ENCODE peak calls at places on chromosomes 11 and 22, in five cellular contexts. K is body of pancreas, P is testis, S is IMR-90, D is HepG2. U is an unnamed sample.

GRCh38 chr11:84313830-84314359 is 1027.7 kb upstream of the CCDC90B start:
- DNase-seq in P (no peak), S (no peak), D (no peak), K (no peak), U (no peak)

GRCh38 chr11:96116341-96116740 is 192.4 kb upstream of the MTMR2 start:
- DNase-seq in P (no peak), K (no peak), D (no peak), S (peak; percentile 40), U (no peak)

GRCh38 chr11:121595717-121596156 is 143.0 kb upstream of the SORL1-AS1 start:
- DNase-seq in S (peak; percentile 100), P (no peak), D (no peak), K (no peak), U (no peak)

GRCh38 chr11:119482561-119483001 is 59.6 kb upstream of the THY1 start:
- DNase-seq in D (no peak), P (no peak), S (no peak), K (no peak), U (no peak)

GRCh38 chr22:45162531-45162930 is 1.2 kb upstream of the NUP50 start:
- DNase-seq in P (no peak), S (no peak), D (no peak), K (no peak), U (peak; percentile 19)

GRCh38 chr11:16606784-16607674 is 131.4 kb upstream of the C11orf58 start:
- DNase-seq in K (peak; percentile 59), P (peak; percentile 32), D (no peak), S (peak; percentile 41), U (peak; percentile 16)

GRCh38 chr22:39868741-39869140 is 24.8 kb downstream of the ENTHD1 start:
- DNase-seq in S (no peak), D (no peak), P (no peak), K (no peak), U (no peak)

GRCh38 chr11:74636633-74637184 is 44.3 kb downstream of the POLD3 start:
- DNase-seq in K (no peak), P (no peak), S (peak; percentile 95), D (no peak), U (no peak)

GRCh38 chr22:46280999-46281623 is 13.3 kb downstream of the TTC38 start:
- DNase-seq in D (no peak), S (no peak), K (no peak), P (no peak), U (peak; percentile 42)

GRCh38 chr22:33565580-33565995 is 354.7 kb downstream of the LARGE1 start:
- DNase-seq in S (no peak), P (no peak), D (no peak), K (no peak), U (no peak)

GRCh38 chr11:123221074-123221473 is 26.0 kb upstream of the CLMP start:
- DNase-seq in D (no peak), K (no peak), P (no peak), S (no peak), U (peak; percentile 29)

GRCh38 chr22:24758164-24758799 is 16.2 kb downstream of the PIWIL3 start:
- DNase-seq in K (peak; percentile 65), S (peak; percentile 60), P (peak; percentile 63), D (peak; percentile 34), U (peak; percentile 53)

GRCh38 chr11:45815747-45816146 is 10.8 kb downstream of the SLC35C1 start:
- DNase-seq in S (peak; percentile 18), P (no peak), K (no peak), D (no peak), U (no peak)

GRCh38 chr11:65858354-65859133 is 564 bp upstream of the CFL1 start:
- DNase-seq in K (no peak), D (no peak), S (no peak), P (no peak), U (no peak)

GRCh38 chr11:65857500-65858353 is at the start of gene CFL1:
- DNase-seq in P (peak; percentile 98), K (peak; percentile 99), S (peak; percentile 97), D (peak; percentile 91), U (peak; percentile 99)

GRCh38 chr11:65859812-65860277 is 388 bp upstream of the MUS81 start:
- DNase-seq in P (peak; percentile 51), K (no peak), D (no peak), S (no peak), U (peak; percentile 46)

GRCh38 chr11:65860278-65861164 is at the start of gene MUS81:
- DNase-seq in D (peak; percentile 97), S (peak; percentile 97), K (peak; percentile 98), P (peak; percentile 98), U (peak; percentile 99)

DNA sequence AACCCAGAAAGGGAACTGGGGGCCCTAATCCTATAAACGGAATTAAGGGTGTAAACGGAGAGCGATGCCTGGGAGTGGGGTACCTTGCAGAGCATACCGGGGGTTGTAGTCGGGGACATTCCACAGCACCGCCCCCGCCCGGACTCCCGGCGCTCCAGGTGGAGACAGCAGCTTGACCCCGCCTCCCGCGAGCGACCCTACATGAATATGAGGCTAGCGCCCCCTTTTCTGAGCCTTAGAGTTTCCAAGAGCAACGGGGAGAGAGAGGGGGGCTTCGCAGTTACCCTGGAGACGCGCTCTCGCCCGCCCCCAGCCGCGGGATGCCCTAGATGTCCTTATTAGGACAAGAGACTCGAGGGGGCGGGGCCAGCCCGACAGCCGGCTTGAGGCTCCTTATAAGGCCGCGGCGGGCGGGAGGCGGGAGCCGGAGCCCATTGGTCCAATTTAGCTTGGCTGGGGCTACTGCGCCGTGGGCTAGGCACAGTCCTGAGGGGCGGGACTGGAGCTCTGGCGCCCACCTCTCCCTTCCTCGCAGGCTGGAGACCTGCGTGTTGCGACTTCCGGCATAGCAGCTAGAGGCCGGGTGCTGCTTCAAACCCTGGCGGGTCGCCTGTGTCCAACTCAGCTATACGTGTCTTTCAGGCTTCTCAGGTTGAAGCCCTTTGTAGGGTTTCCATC is 960 bp upstream of the MUS81 start:
- DNase-seq in D (peak; percentile 98), K (peak; percentile 99), P (peak; percentile 100), S (peak; percentile 98), U (peak; percentile 99)
- TF ChIP-seq CTCF in D (peak; percentile 45), K (no peak), P (peak; percentile 18), S (no peak), U (peak; percentile 35)

GRCh38 chr11:126790550-126790981 is 210.0 kb downstream of the KIRREL3 start:
- DNase-seq in D (no peak), S (peak; percentile 98), P (no peak), K (no peak), U (no peak)

GRCh38 chr11:126793596-126793995 is 207.0 kb downstream of the KIRREL3 start:
- DNase-seq in P (no peak), K (no peak), S (no peak), D (no peak), U (no peak)

GRCh38 chr11:126791991-126792390 is 208.6 kb downstream of the KIRREL3 start:
- DNase-seq in K (no peak), S (peak; percentile 49), P (no peak), D (no peak), U (no peak)

DNA sequence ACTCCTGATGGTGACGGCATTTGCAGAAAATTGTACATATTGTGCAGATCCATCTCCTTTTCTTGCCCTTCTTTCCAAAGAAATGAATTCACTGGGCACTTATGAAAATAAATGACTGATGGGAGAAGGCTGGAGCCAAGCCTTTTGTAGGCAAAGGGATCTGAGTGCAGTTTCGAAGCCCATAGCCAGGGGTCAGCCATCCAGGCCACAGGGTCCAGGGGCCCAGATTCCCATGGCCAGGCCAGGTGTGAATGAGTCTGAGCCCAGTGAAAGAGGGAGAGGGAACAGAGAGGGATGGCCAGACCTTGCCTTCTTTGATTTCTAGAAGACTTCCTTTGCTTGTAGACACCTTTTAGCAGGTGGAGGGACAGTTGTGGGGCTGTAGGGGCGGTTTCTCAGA is 209.1 kb downstream of the KIRREL3 start:
- DNase-seq in P (no peak), K (no peak), D (no peak), S (no peak), U (no peak)
- H3K27ac ChIP-seq in P (no peak overlapping the region), K (no peak overlapping the region), D (no peak overlapping the region), S (no peak overlapping the region), U (no peak overlapping the region)

GRCh38 chr11:65117206-65118096 is at the start of gene ZNHIT2:
- DNase-seq in S (peak; percentile 98), K (peak; percentile 100), P (peak; percentile 100), D (peak; percentile 96), U (peak; percentile 100)
- TF ChIP-seq POLR2A in S (peak; percentile 78), K (peak; percentile 73), P (no peak), D (peak; percentile 87), U (peak; percentile 73)

DNA sequence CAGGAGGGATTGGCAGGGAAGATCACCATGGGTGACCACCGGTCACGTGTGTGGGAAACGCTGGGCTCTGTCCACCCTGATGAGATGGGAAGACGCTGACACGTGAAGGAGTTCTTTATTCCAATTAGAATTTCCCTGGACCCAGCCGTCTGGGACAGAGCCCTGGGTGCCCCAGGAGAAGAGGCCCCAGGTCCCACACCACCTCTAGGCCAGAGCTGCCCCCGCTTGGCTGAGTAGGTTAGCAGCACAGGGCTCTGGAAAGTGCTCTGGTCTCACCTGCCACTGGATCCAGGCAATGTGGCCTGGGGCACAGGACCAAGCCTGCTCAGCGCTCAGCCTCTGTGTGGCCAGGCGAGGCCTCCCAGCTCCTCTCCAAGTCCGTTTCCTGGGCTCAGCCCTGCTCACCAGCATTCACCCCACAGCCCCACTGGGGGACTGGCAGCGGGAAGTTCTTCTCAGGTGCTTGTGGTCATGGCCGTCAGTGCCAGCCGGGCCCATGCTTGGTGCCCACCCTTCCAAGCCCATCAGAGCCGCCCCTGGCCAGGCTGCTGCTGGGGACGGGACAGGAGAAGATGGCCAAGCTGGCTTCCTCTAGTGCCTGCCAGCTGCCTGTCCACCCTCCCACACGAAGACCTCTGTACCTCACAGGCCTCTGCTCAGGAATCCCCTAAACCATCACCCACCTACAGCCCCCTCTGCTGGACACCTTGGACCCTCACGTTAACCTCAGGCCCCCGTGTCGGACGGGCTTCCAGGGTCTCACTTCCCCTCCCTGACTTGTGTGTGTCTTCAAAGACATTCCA is 62.5 kb upstream of the FGF3 start:
- DNase-seq in S (no peak), P (no peak), K (no peak), D (no peak), U (no peak)
- TF ChIP-seq CTCF in S (no peak), P (no peak), K (no peak), D (peak; percentile 47), U (no peak)

DNA sequence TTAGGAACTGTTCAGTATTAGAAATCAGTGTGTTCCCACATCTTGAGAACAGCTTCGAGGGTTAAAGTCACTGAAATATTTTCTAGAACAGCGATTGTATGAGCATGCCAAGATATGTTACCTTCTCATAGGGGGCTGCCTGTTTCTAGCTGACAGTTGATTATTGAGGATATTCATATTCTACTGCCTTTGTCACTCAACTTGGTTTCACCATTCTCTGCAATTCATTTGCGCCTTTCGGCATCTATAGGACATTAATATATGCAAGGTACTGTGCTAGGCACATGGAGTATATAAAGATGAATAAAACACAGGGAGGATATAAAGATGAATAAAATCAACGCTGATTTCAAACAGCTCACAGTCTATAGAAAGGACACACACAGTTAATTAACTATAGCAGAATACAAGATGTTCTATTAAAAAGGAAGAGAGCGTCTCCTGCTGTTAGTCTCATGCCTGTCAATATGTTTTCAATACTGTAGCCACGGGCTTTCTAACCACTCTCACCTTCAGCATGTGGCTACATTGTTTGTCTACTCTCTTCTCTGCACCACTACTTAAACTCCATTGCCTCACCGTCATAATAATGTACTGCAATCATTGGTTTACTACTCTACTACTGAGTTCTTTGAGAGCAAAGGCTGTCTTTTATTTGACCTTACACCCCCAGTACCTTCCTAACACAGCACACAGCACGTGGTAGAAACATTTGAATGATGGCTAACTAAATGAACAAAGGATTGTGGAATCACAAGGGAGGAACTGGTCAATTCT is 81.9 kb downstream of the RAB30 start:
- DNase-seq in K (no peak), P (no peak), D (peak; percentile 78), S (no peak), U (no peak)
- H3K27ac ChIP-seq in K (no peak overlapping the region), P (no peak overlapping the region), D (peak overlapping the region; percentile 82), S (no peak overlapping the region), U (no peak overlapping the region)

GRCh38 chr11:449889-450808 is at the start of gene PTDSS2:
- DNase-seq in P (peak; percentile 98), D (peak; percentile 89), K (peak; percentile 96), S (peak; percentile 94), U (peak; percentile 97)
- TF ChIP-seq POLR2A in P (peak; percentile 31), D (peak; percentile 67), K (peak; percentile 52), S (no peak), U (peak; percentile 75)

GRCh38 chr22:17910561-17911311 is 113.6 kb downstream of the MICAL3 start:
- DNase-seq in P (peak; percentile 90), S (peak; percentile 91), K (peak; percentile 51), D (no peak), U (peak; percentile 40)
- TF ChIP-seq CTCF in P (no peak), S (peak; percentile 74), K (peak; percentile 17), D (peak; percentile 61), U (no peak)

U was measured in transverse colon.